ENCODE peak calls at places on chromosomes 1 and 21, in seven cellular contexts. M is colonic mucosa; G is CD8-positive, alpha-beta T cell; O is lung; B is PC-3; Q is cardiac muscle cell; Z is fibroblast of lung. L is an unnamed sample. For H3K27me3 and H3K36me3, the result is how much of the 10 kb centered on the place peaks cover.

GRCh38 chr1:224084867-224085266 is 29.0 kb upstream of the FBXO28 start:
- DNase-seq in M (no peak), G (no peak), O (no peak), B (no peak), Q (no peak), Z (no peak), L (no peak)

GRCh38 chr1:117629625-117630422 is 24.0 kb downstream of the TENT5C start:
- DNase-seq in M (no peak), G (no peak), O (peak), B (no peak), Q (no peak), Z (no peak), L (no peak)

GRCh38 chr1:67679691-67680090 is 5.3 kb upstream of the GADD45A start:
- DNase-seq in M (no peak), G (no peak), O (no peak), B (peak), Q (no peak), Z (peak), L (no peak)

GRCh38 chr1:62250126-62250726 is 55.6 kb downstream of the L1TD1 start:
- DNase-seq in M (no peak), G (no peak), O (no peak), B (no peak), Q (no peak), Z (no peak), L (no peak)

GRCh38 chr1:86155807-86156561 is 588 bp downstream of the COL24A1 start:
- DNase-seq in M (peak), G (no peak), O (peak), B (no peak), Q (peak), Z (peak), L (no peak)

GRCh38 chr1:212557739-212558664 is 50.6 kb upstream of the ATF3 start:
- DNase-seq in M (peak), G (no peak), O (peak), B (peak), Q (peak), Z (peak), L (no peak)

GRCh38 chr1:32954183-32954582 is 10.4 kb downstream of the RNF19B start:
- DNase-seq in M (no peak), G (no peak), O (no peak), B (peak), Q (no peak), Z (peak), L (no peak)

GRCh38 chr1:200213921-200214320 is 186.4 kb downstream of the NR5A2 start:
- DNase-seq in M (no peak), G (no peak), O (no peak), B (no peak), Q (no peak), Z (no peak), L (no peak)

GRCh38 chr1:9101510-9102146 is 27.3 kb downstream of the GPR157 start:
- DNase-seq in M (peak), G (no peak), O (no peak), B (peak), Q (peak), Z (peak), L (no peak)

GRCh38 chr1:93081716-93082115 is 2.6 kb downstream of the MTF2 start:
- DNase-seq in M (no peak), G (no peak), O (no peak), B (peak), Q (no peak), Z (peak), L (no peak)

DNA sequence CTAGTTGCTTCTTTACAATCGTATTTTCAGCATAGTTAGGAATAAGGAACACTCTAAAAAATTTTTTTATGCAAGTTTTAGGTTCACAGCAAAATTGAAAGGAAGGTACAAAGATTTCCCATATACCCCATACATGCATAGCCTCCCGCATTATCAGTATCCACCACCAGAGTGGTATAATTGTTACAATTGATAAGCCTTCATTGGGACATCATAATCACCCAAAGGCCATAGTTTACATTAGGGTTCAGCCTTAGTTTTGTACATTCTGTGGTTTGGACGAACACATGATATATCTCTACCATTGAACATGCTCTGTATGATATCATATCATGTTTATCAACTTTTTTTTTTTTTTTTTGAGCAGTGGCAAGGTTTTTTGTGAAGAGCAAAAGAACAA is 180.0 kb downstream of the SDCCAG8 start:
- DNase-seq in M (no peak), G (no peak), O (no peak), B (no peak), Q (no peak), Z (no peak), L (no peak)
- TF ChIP-seq CTCF in M (no peak), G (no peak), O (no peak), B (peak), Q (no peak), Z (no peak), L (no peak)

GRCh38 chr1:156627313-156627880 is 8.2 kb downstream of the HAPLN2 start:
- DNase-seq in M (peak), G (no peak), O (no peak), B (peak), Q (peak), Z (peak), L (no peak)

GRCh38 chr1:156624814-156625435 is 5.7 kb downstream of the HAPLN2 start:
- DNase-seq in M (no peak), G (no peak), O (no peak), B (no peak), Q (no peak), Z (no peak), L (no peak)

GRCh38 chr1:156626079-156626438 is 6.8 kb downstream of the HAPLN2 start:
- DNase-seq in M (no peak), G (no peak), O (no peak), B (no peak), Q (no peak), Z (no peak), L (no peak)

GRCh38 chr1:156623946-156624813 is 5.0 kb downstream of the HAPLN2 start:
- DNase-seq in M (peak), G (no peak), O (no peak), B (peak), Q (peak), Z (peak), L (no peak)

DNA sequence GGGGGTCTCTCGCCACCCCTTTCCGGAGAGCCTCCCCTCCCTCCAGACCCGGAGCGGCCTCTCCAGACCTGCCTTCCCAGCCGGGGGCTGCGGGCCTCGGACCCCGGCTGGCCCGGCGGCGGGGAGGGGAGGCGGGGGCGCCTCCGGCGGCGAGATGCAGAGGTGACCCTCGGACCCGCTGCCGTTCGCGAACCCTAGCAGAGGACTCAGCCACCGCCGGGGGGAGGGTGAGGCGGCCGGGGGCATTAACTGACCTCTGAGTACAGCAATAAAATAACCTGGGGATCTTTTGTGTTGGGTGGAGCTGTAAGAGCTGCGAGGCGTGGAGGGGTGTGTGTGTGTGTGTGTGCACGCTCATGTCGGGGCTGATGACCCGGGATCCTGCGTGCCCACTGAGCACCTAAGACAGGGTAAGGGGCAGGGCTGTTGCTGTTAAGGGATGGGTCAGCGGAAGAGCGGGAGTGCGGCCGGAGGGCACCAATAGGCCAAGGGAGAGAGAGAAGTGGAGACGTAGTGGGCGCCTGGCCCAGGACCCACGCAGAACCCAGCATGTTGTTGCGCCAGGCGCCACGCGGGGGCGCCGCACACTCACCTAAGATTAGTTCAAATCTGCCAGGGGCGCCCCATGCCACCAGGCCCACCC is 6.3 kb downstream of the HAPLN2 start:
- DNase-seq in M (peak), G (peak), O (peak), B (peak), Q (peak), Z (peak), L (no peak)
- H3K27me3 ChIP-seq in M (under half), G (under half), O (under half), B (under half), Q (half or more), Z (half or more), L (under half)

GRCh38 chr21:34844033-34844923 is 175.5 kb downstream of the CLIC6 start:
- DNase-seq in M (no peak), G (no peak), O (no peak), B (no peak), Q (no peak), Z (peak), L (no peak)
- H3K36me3 ChIP-seq in M (under half), G (under half), O (under half), B (half or more), Q (under half), Z (under half), L (under half)

GRCh38 chr21:38903578-38904193 is 98.0 kb downstream of the ETS2 start:
- DNase-seq in M (no peak), G (no peak), O (no peak), B (no peak), Q (no peak), Z (no peak), L (no peak)
- TF ChIP-seq CTCF in M (no peak), G (no peak), O (no peak), B (no peak), Q (no peak), Z (no peak), L (no peak)

GRCh38 chr1:22584970-22585369 is 21.7 kb downstream of the EPHA8 start:
- DNase-seq in M (no peak), G (no peak), O (no peak), B (no peak), Q (no peak), Z (no peak), L (no peak)
- H3K27me3 ChIP-seq in M (under half), G (under half), O (under half), B (under half), Q (under half), Z (under half), L (under half)

DNA sequence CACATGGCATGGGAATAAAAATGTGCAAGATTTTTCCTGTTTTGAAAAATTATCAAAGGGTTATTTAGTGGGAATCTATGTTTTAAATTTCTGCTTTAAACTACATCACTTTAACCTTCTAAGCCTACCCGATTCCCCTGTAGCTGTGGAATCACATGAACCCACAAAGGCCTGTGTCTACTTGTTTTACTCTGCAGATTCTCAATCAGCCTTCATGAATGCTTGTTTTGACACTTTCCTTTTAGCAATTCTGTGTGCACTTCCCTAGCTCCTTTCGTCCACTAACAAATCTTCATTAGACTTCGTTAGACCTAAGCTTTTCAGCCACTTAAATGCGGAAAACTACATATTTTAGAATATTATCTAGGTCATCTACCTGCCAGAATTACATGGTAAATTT is 55.9 kb upstream of the C1orf21 start:
- DNase-seq in M (no peak), G (no peak), O (no peak), B (no peak), Q (no peak), Z (no peak), L (no peak)
- H3K36me3 ChIP-seq in M (under half), G (under half), O (under half), B (under half), Q (under half), Z (under half), L (under half)

DNA sequence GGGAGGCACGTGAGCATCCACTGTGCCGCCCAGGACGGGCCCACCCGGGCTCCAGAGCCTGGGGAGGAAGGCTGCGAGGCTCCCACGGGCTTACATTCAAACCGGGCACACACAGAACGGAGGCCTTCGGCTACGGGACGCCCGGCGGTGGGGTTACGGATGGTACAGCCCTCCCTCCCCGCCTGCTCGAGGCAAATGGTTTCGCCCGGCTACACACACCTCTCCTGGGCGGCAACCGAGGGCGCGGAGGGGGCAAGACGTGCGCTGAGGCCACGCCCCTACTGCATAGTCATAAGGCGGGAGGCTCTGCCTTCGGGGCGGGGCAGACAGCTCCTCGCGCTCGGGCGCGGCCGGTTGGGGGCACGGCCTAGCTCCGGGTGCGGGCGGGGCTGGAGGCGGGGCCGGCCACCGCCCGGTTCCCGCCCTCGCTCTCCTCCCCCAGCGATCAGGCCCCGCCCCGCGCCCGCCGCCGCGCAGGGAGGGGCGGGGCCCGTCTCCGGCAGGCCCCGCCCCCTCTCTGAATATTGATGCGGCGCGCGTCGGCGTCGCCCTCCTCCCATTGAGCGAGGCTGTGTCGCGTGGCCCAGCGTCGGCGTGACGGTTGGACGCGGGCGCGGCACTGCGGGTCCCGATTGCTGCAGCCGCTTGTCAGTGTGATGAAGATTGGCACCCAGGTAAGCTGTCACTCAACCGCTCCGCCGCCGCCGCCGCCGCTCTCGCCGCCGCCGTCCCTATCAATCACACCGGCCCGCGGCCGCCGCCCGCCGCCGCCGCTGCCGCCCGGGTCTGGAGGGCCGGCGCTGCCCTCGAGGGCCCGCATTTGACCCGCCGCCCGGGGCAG is at the start of gene PKNOX1:
- DNase-seq in M (peak), G (peak), O (peak), B (peak), Q (peak), Z (peak), L (peak)
- TF ChIP-seq CTCF in M (no peak), G (no peak), O (no peak), B (no peak), Q (no peak), Z (no peak), L (no peak)

GRCh38 chr1:53687886-53688285 is 51.1 kb downstream of the GLIS1 start:
- DNase-seq in M (no peak), G (no peak), O (no peak), B (no peak), Q (no peak), Z (no peak), L (no peak)
- H3K27me3 ChIP-seq in M (under half), G (under half), O (under half), B (under half), Q (under half), Z (under half), L (under half)

GRCh38 chr1:165662186-165662585 is 31.2 kb downstream of the MGST3 start:
- DNase-seq in M (no peak), G (no peak), O (no peak), B (no peak), Q (no peak), Z (no peak), L (no peak)

GRCh38 chr1:165666152-165666551 is 32.2 kb downstream of the ALDH9A1 start:
- DNase-seq in M (no peak), G (no peak), O (no peak), B (no peak), Q (no peak), Z (peak), L (peak)

GRCh38 chr1:165671531-165671930 is 26.8 kb downstream of the ALDH9A1 start:
- DNase-seq in M (no peak), G (no peak), O (no peak), B (no peak), Q (no peak), Z (no peak), L (no peak)

DNA sequence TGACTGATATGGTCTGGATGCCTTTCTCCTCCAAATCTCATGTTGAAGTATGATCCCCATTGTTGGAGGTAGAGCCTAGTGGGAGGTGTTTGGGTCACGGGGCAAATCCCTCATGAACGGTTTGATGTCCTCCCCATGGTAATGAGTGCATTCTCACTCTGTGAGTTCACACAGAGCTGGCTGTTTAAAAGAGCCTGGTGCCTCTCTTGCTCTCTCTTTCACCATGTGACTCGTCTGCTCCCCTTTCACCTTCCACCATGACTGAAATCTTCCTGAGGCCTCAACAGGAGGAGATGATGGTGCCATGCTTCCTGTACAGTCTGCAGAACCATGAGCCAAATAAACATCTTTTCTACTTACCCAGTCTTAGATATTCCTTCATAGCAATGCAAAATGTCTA is 30.2 kb downstream of the ALDH9A1 start:
- DNase-seq in M (no peak), G (no peak), O (no peak), B (no peak), Q (no peak), Z (no peak), L (no peak)
- H3K36me3 ChIP-seq in M (under half), G (under half), O (under half), B (under half), Q (under half), Z (under half), L (under half)